ENCODE peak calls at places on chromosomes 13 and 19, in nine cellular contexts. V, T, K, R, Y, J, L, A and C are unnamed samples.

GRCh38 chr19:3284759-3285646 is 60.5 kb downstream of the CELF5 start:
- DNase-seq in V (peak; percentile 100), T (peak; percentile 33), K (peak; percentile 94), R (peak; percentile 39), Y (peak; percentile 62), J (peak; percentile 96), L (peak; percentile 85), A (peak; percentile 82), C (peak; percentile 55)

GRCh38 chr13:36921902-36922301 is 1.9 kb upstream of the SMAD9 start:
- DNase-seq in V (no peak), T (no peak), K (no peak), R (no peak), Y (no peak), J (no peak), L (no peak), A (no peak), C (no peak)

GRCh38 chr19:31956771-31957170 is 388.6 kb upstream of the ZNF507 start:
- DNase-seq in V (no peak), T (no peak), K (no peak), R (no peak), Y (no peak), J (no peak), L (no peak), A (no peak), C (no peak)

GRCh38 chr19:47111081-47111589 is 2.4 kb downstream of the ZC3H4 start:
- DNase-seq in V (no peak), T (peak; percentile 50), K (peak; percentile 65), R (no peak), Y (peak; percentile 43), J (no peak), L (no peak), A (no peak), C (no peak)

GRCh38 chr13:24693862-24694471 is 13.8 kb downstream of the ATP12A start:
- DNase-seq in V (no peak), T (peak; percentile 23), K (no peak), R (no peak), Y (peak; percentile 30), J (peak; percentile 93), L (no peak), A (peak; percentile 31), C (peak; percentile 54)

GRCh38 chr19:19548915-19549537 is 11.0 kb downstream of the CILP2 start:
- DNase-seq in V (no peak), T (no peak), K (no peak), R (no peak), Y (no peak), J (no peak), L (no peak), A (no peak), C (no peak)

GRCh38 chr13:27997904-27998522 is 9.5 kb upstream of the URAD start:
- DNase-seq in V (peak; percentile 49), T (peak; percentile 30), K (no peak), R (peak; percentile 60), Y (no peak), J (peak; percentile 86), L (no peak), A (no peak), C (no peak)

GRCh38 chr19:46303345-46303701 is 6.5 kb downstream of the HIF3A start:
- DNase-seq in V (no peak), T (no peak), K (no peak), R (peak; percentile 40), Y (no peak), J (no peak), L (no peak), A (no peak), C (no peak)

GRCh38 chr19:5947435-5947834 is 30.5 kb downstream of the RANBP3 start:
- DNase-seq in V (no peak), T (no peak), K (peak; percentile 70), R (peak; percentile 67), Y (no peak), J (no peak), L (peak; percentile 84), A (no peak), C (no peak)

GRCh38 chr13:27388236-27388635 is 36.2 kb upstream of the GTF3A start:
- DNase-seq in V (no peak), T (no peak), K (no peak), R (no peak), Y (no peak), J (peak; percentile 88), L (no peak), A (no peak), C (no peak)

GRCh38 chr13:105773887-105774538 is 761.4 kb downstream of the EFNB2 start:
- DNase-seq in V (no peak), T (no peak), K (no peak), R (no peak), Y (no peak), J (peak; percentile 75), L (no peak), A (peak; percentile 76), C (peak; percentile 67)

GRCh38 chr19:45152504-45153338 is 8.1 kb downstream of the NKPD1 start:
- DNase-seq in V (peak; percentile 52), T (peak; percentile 51), K (no peak), R (peak; percentile 62), Y (peak; percentile 52), J (peak; percentile 71), L (no peak), A (no peak), C (no peak)

DNA sequence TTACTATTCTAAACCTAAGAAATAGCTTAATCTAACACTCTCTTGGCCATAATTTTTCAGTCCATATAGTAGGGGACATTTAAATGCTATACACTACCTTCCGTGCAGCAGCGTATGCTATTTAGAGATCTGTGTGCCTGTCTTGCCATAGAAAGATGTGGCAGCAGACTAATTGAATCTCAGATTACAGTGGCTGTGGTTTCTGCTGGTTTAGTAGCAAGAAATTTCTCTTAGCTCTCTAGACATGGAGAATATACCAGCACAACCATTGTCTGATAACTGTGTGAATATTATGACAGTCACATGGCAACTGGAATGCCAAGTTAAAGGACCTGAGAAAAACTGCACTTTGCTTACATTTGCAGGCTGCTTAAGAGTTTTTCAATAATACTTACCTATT is 672.4 kb upstream of the MIR17HG start:
- DNase-seq in V (no peak), T (no peak), K (no peak), R (no peak), Y (no peak), J (no peak), L (no peak), A (no peak), C (no peak)
- H3K4me1 ChIP-seq in V (no peaks in the 10 kb centered on the region), T (no peaks in the 10 kb centered on the region), K (no peaks in the 10 kb centered on the region), R (no peaks in the 10 kb centered on the region), Y (no peaks in the 10 kb centered on the region), J (no peaks in the 10 kb centered on the region), L (no peaks in the 10 kb centered on the region), A (no peaks in the 10 kb centered on the region), C (peaks cover 7% of the 10 kb centered on the region)

GRCh38 chr13:51797664-51798488 is 6.1 kb downstream of the DHRS12 start:
- DNase-seq in V (peak; percentile 86), T (peak; percentile 53), K (no peak), R (peak; percentile 45), Y (peak; percentile 66), J (peak; percentile 94), L (peak; percentile 62), A (peak; percentile 66), C (peak; percentile 76)

GRCh38 chr13:51800456-51800855 is 3.5 kb downstream of the DHRS12 start:
- DNase-seq in V (no peak), T (no peak), K (no peak), R (no peak), Y (no peak), J (no peak), L (peak; percentile 66), A (no peak), C (no peak)

GRCh38 chr13:51802601-51803000 is 1.4 kb downstream of the DHRS12 start:
- DNase-seq in V (no peak), T (no peak), K (no peak), R (no peak), Y (no peak), J (no peak), L (no peak), A (no peak), C (no peak)

GRCh38 chr13:51801631-51802099 is 2.3 kb downstream of the DHRS12 start:
- DNase-seq in V (peak; percentile 91), T (no peak), K (peak; percentile 85), R (peak; percentile 90), Y (no peak), J (peak; percentile 63), L (peak; percentile 87), A (peak; percentile 48), C (no peak)

DNA sequence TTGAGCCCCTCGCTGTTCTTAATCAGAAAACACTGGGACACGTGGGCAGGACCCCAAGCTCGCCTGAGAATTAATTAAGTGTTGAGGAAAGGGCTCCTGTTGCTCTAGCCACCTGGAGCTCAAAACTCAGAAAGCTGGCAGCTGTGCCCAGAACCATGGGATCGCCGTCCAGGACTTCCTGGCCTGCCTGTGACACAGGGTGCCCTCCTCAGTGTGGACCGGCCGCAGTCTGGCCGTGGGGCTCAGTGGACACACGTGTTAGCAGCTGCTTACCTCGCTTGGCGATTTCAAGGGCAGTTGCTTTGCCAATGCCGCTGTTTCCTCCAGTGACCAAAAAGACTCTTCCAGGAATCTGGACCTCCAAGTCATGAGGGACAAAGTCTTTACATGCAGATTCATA is 4.7 kb downstream of the DHRS12 start:
- DNase-seq in V (no peak), T (no peak), K (no peak), R (no peak), Y (no peak), J (no peak), L (peak; percentile 46), A (no peak), C (no peak)
- H3K4me1 ChIP-seq in V (peaks cover 24% of the 10 kb centered on the region), T (peaks cover 21% of the 10 kb centered on the region), K (peaks cover 19% of the 10 kb centered on the region), R (peaks cover 29% of the 10 kb centered on the region), Y (peaks cover 21% of the 10 kb centered on the region), J (peaks cover 18% of the 10 kb centered on the region), L (peaks cover 37% of the 10 kb centered on the region), A (peaks cover 21% of the 10 kb centered on the region), C (no peaks in the 10 kb centered on the region)

DNA sequence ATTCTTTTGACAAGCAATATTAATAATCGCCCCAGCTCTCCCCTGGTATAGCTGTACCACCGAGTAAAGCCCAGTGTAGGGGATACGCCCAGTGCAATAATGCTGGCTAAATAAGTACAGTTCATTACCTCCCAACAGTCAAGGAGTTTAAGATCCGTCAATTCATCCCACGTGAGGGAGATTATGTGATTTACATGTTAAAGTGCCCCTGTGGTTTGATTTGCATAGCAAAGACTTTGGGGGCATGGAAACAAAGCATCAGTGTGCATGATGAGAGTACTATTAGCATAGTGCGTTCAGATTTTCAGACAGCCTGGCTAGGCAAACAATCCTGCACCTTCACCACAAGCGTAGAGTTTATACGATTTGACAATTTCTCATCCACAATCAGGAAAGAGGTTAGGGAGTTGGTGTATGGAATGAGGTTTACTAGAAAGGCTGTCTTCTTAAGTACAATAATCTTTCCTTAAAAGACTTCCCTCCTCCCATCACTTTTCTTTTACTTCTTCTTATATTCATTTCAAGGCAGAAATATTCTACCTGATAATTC is 754.0 kb downstream of the DIAPH3 start:
- DNase-seq in V (no peak), T (no peak), K (no peak), R (no peak), Y (no peak), J (peak; percentile 60), L (no peak), A (no peak), C (no peak)
- H3K4me1 ChIP-seq in V (peaks cover 14% of the 10 kb centered on the region), T (no peaks in the 10 kb centered on the region), K (no peaks in the 10 kb centered on the region), R (peaks cover 15% of the 10 kb centered on the region), Y (no peaks in the 10 kb centered on the region), J (peaks cover 8% of the 10 kb centered on the region), L (no peaks in the 10 kb centered on the region), A (no peaks in the 10 kb centered on the region), C (no peaks in the 10 kb centered on the region)

DNA sequence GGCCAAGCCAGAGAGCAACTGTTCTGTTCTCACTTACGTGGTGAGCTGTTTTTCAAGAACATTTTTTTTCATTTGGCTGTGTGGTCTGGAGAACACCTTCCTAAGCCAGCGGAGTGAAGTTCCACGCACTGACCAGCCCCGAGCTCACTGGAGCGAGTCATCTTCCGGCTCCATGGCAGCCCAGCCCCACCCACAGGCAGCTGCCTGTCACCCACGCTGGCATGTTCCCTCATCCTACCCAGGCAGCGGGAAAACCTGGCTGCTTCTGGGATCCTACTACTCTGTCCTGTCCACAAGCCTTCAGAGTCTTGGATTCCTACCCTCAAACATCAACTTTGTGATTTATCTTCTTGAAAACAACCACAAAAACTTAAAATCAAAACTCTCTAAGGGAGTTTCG is 76.2 kb downstream of the GGACT start:
- DNase-seq in V (no peak), T (no peak), K (no peak), R (no peak), Y (no peak), J (no peak), L (no peak), A (peak; percentile 6), C (no peak)
- H3K4me1 ChIP-seq in V (peaks cover 2% of the 10 kb centered on the region), T (peaks cover 1% of the 10 kb centered on the region), K (peaks cover 2% of the 10 kb centered on the region), R (peaks cover 15% of the 10 kb centered on the region), Y (peaks cover 8% of the 10 kb centered on the region), J (peaks cover 4% of the 10 kb centered on the region), L (peaks cover 11% of the 10 kb centered on the region), A (no peaks in the 10 kb centered on the region), C (no peaks in the 10 kb centered on the region)